ENCODE peak calls at places on chromosomes 7 and 10, in five cellular contexts. E is MM.1S, L is heart left ventricle, U is mesothelial cell of epicardium, P is cardiac fibroblast. A is an unnamed sample.

GRCh38 chr10:128047337-128047736 is 78.9 kb downstream of the MKI67 start:
- DNase-seq in E (peak), L (peak), U (no peak), P (peak), A (peak)

GRCh38 chr7:8260871-8261707 is 878 bp downstream of the ICA1 start:
- DNase-seq in E (peak), L (peak), U (no peak), P (no peak), A (no peak)

GRCh38 chr7:127886248-127886647 is 145.0 kb downstream of the LRRC4 start:
- DNase-seq in E (no peak), L (no peak), U (no peak), P (peak), A (no peak)

GRCh38 chr7:11373546-11374142 is 400.0 kb downstream of the PHF14 start:
- DNase-seq in E (peak), L (no peak), U (no peak), P (peak), A (no peak)

GRCh38 chr7:82229164-82229563 is 214.4 kb downstream of the CACNA2D1 start:
- DNase-seq in E (no peak), L (no peak), U (no peak), P (no peak), A (no peak)

GRCh38 chr10:122112021-122112616 is 123.2 kb downstream of the TACC2 start:
- DNase-seq in E (no peak), L (no peak), U (no peak), P (peak), A (no peak)

GRCh38 chr7:139762886-139763285 is 14.9 kb downstream of the HIPK2 start:
- DNase-seq in E (no peak), L (no peak), U (no peak), P (peak), A (no peak)

GRCh38 chr7:128145191-128145590 is 95.9 kb upstream of the LEP start:
- DNase-seq in E (no peak), L (no peak), U (no peak), P (no peak), A (no peak)

GRCh38 chr7:42207420-42207819 is 29.6 kb downstream of the GLI3 start:
- DNase-seq in E (no peak), L (no peak), U (no peak), P (no peak), A (no peak)

GRCh38 chr7:150751702-150752101 is 14.5 kb downstream of the GIMAP5 start:
- DNase-seq in E (no peak), L (peak), U (no peak), P (no peak), A (no peak)

GRCh38 chr10:72796042-72796441 is 97.5 kb upstream of the OIT3 start:
- DNase-seq in E (no peak), L (no peak), U (no peak), P (peak), A (no peak)

GRCh38 chr7:311131-311680 is 21.2 kb downstream of the FOXL3 start:
- DNase-seq in E (no peak), L (no peak), U (no peak), P (no peak), A (no peak)

GRCh38 chr10:122516733-122517132 is 43.8 kb upstream of the DMBT1 start:
- DNase-seq in E (no peak), L (no peak), U (no peak), P (no peak), A (no peak)

GRCh38 chr7:37961251-37961650 is 40.8 kb downstream of the EPDR1 start:
- DNase-seq in E (no peak), L (no peak), U (no peak), P (no peak), A (no peak)

GRCh38 chr7:54664235-54665228 is 94.5 kb downstream of the SEC61G start:
- DNase-seq in E (peak), L (peak), U (peak), P (peak), A (no peak)

GRCh38 chr7:1460757-1461639 is 1.7 kb upstream of the MICALL2 start:
- DNase-seq in E (no peak), L (peak), U (no peak), P (peak), A (peak)

GRCh38 chr10:59709472-59710125 is at the start of gene SLC16A9:
- DNase-seq in E (peak), L (peak), U (peak), P (peak), A (peak)

GRCh38 chr7:70698219-70698832 is 433.6 kb upstream of the GALNT17 start:
- DNase-seq in E (peak), L (peak), U (no peak), P (peak), A (no peak)

GRCh38 chr10:22570733-22571430 is 143.5 kb downstream of the PIP4K2A start:
- DNase-seq in E (no peak), L (no peak), U (no peak), P (no peak), A (no peak)

GRCh38 chr7:69019437-69019836 is 578.8 kb upstream of the AUTS2 start:
- DNase-seq in E (no peak), L (no peak), U (no peak), P (no peak), A (no peak)

GRCh38 chr7:69018200-69018599 is 580.1 kb upstream of the AUTS2 start:
- DNase-seq in E (no peak), L (no peak), U (no peak), P (no peak), A (no peak)
- TF ChIP-seq CTCF in E (no peak), L (no peak), U (no peak), P (no peak), A (no peak)

DNA sequence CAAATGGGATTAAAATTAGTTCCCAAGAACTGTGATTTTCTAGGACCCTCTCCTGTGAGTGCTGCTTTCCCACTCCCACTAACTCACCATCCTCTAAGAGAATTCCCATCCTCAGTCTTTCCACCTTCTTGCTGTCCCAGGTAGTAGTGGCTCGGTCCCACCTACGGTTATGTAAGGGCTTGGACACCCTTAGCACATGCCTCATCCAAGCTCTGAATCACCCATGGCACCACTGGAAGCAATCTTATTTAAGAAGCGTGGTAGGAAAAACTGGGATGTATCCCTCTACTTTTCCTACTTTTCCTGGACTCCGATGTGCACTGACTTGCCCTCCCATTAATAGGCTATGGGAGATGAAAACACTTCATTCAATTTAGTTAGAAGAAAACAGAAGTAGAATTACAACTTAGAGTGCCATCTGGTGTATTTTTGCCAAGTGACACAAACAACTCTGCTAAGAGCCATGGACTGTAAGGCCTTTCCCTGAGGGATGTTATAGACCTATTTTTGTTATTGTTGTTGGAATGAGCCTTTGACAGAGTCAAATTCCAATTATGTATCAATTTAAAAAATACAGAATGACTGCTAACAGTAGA is 13.7 kb upstream of the ANKRD22 start:
- DNase-seq in E (no peak), L (no peak), U (no peak), P (peak), A (no peak)
- TF ChIP-seq CTCF in E (no peak), L (no peak), U (no peak), P (no peak), A (no peak)

GRCh38 chr7:115475206-115475605 is 553.3 kb downstream of the MDFIC start:
- DNase-seq in E (no peak), L (no peak), U (no peak), P (no peak), A (no peak)
- TF ChIP-seq CTCF in E (no peak), L (no peak), U (no peak), P (no peak), A (no peak)

GRCh38 chr7:3200504-3200903 is 100.5 kb upstream of the SDK1 start:
- DNase-seq in E (no peak), L (no peak), U (no peak), P (peak), A (peak)
- TF ChIP-seq CTCF in E (peak), L (peak), U (no peak), P (peak), A (no peak)

GRCh38 chr10:119796039-119796438 is 70.2 kb downstream of the INPP5F start:
- DNase-seq in E (no peak), L (no peak), U (no peak), P (no peak), A (no peak)
- TF ChIP-seq CTCF in E (no peak), L (no peak), U (no peak), P (no peak), A (no peak)

GRCh38 chr7:76293407-76293901 is 9.0 kb upstream of the HSPB1 start:
- DNase-seq in E (no peak), L (no peak), U (no peak), P (no peak), A (no peak)

GRCh38 chr7:76300210-76300731 is 2.2 kb upstream of the HSPB1 start:
- DNase-seq in E (no peak), L (no peak), U (no peak), P (peak), A (no peak)

GRCh38 chr7:76301000-76301399 is 1.5 kb upstream of the HSPB1 start:
- DNase-seq in E (no peak), L (no peak), U (no peak), P (no peak), A (no peak)

GRCh38 chr7:76294344-76295024 is 8.0 kb upstream of the HSPB1 start:
- DNase-seq in E (peak), L (peak), U (peak), P (peak), A (peak)

DNA sequence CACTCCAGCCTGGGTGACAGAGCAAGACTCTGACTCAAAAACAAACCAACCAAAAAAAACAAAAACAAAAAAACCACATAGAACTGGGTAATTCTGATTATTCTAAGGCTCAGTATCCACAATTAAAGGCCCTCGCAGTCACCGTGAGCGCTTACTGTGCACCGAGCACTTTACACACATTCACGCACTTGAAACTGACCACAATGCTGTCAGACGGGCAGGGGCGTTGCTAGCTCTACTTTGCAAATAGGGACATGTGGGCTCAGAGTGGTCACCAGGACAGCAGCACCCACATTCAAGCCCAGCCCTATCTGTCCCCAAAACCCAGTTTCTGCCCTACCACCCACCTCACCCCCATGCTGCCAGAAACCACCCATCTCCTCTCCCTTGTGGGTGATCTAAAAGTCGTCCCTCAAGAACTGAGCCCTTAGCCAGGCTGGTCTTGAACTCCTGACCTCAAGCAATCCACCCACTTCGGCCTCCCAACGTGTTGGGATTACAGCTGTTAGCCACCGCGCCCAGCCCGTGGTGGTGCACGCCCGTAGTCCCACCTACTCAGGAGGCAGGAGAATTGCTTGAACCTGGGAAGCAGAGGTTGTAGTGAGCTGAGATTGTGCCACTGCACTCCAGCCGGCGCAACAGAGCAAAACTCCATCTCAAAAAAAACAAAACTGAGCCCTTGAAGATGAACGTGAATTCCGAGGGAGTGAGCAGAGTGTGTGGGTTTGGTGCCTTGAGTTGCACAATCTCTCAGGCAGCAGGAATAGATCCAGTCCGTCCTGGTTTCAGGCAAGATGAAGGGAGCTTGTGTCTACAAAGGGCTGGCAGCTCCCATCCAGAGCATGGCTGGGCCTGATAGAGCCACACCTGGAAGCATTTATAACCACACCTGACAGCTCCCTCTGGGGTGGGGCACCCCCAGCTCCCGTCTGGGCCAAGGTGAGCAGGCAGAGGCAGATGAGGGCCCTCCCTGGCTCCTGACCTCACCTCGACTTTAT is 5.4 kb upstream of the HSPB1 start:
- DNase-seq in E (no peak), L (no peak), U (no peak), P (peak), A (peak)
- TF ChIP-seq CTCF in E (no peak), L (no peak), U (no peak), P (no peak), A (no peak)

DNA sequence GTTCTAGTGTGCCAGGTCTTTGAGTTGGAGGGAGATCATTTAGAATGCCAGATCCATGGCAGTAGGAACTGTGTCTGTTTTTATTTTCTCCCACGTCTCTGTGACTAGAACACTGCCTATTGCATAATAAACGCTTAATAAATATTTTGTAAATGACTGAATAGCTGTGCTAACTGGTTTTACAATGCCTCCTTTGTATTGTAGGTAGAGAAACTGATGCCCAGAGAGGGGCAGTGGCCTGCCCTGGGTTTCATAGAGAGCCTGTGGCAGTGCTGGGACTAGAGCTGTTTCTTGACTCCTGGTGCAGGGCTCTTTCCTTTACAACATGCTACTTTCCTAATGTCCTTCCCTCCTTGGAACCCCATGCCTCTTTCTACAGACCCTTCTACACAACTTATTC is 2.5 kb downstream of the TAS2R5 start:
- DNase-seq in E (no peak), L (no peak), U (no peak), P (no peak), A (no peak)
- TF ChIP-seq CTCF in E (no peak), L (no peak), U (no peak), P (no peak), A (no peak)

GRCh38 chr10:115020449-115020848 is 72.7 kb upstream of the ATRNL1 start:
- DNase-seq in E (no peak), L (no peak), U (no peak), P (no peak), A (no peak)
- TF ChIP-seq CTCF in E (no peak), L (no peak), U (no peak), P (no peak), A (no peak)

GRCh38 chr10:69123306-69123746 is 652 bp upstream of the VPS26A start:
- DNase-seq in E (no peak), L (no peak), U (no peak), P (peak), A (no peak)
- TF ChIP-seq CTCF in E (no peak), L (no peak), U (no peak), P (peak), A (no peak)